ENCODE peak calls at places on chromosomes 12 and 14, in nine cellular contexts. One of them, this sample, is unnamed.

GRCh38 chr12:64884728-64885127 is 60.3 kb downstream of the TBC1D30 start:
- DNase-seq in ELF-1: no peak
- DNase-seq in A549: no peak
- DNase-seq in occipital lobe: no peak
- DNase-seq in choroid plexus epithelial cell: no peak
- DNase-seq in Panc1: no peak
- DNase-seq in AML-193: no peak
- DNase-seq in ovary: no peak
- DNase-seq in cardiac fibroblast: no peak
- DNase-seq in this sample: no peak

GRCh38 chr14:65224799-65225198 is 122.5 kb upstream of the MAX start:
- DNase-seq in AML-193: no peak
- DNase-seq in A549: no peak
- DNase-seq in occipital lobe: peak
- DNase-seq in ovary: no peak
- DNase-seq in cardiac fibroblast: peak
- DNase-seq in ELF-1: no peak
- DNase-seq in choroid plexus epithelial cell: no peak
- DNase-seq in Panc1: no peak
- DNase-seq in this sample: no peak

GRCh38 chr12:43482311-43483085 is 69.5 kb downstream of the ADAMTS20 start:
- DNase-seq in AML-193: peak
- DNase-seq in Panc1: no peak
- DNase-seq in cardiac fibroblast: no peak
- DNase-seq in occipital lobe: no peak
- DNase-seq in ELF-1: no peak
- DNase-seq in choroid plexus epithelial cell: peak
- DNase-seq in A549: no peak
- DNase-seq in ovary: no peak
- DNase-seq in this sample: no peak

GRCh38 chr14:30193791-30194407 is 266.3 kb upstream of the PRKD1 start:
- DNase-seq in ELF-1: no peak
- DNase-seq in occipital lobe: no peak
- DNase-seq in AML-193: no peak
- DNase-seq in cardiac fibroblast: peak
- DNase-seq in ovary: no peak
- DNase-seq in Panc1: no peak
- DNase-seq in choroid plexus epithelial cell: peak
- DNase-seq in A549: no peak
- DNase-seq in this sample: no peak

GRCh38 chr12:93572712-93573551 is 457 bp downstream of the SOCS2 start:
- DNase-seq in ovary: peak
- DNase-seq in cardiac fibroblast: peak
- DNase-seq in A549: no peak
- DNase-seq in occipital lobe: peak
- DNase-seq in choroid plexus epithelial cell: peak
- DNase-seq in ELF-1: peak
- DNase-seq in AML-193: no peak
- DNase-seq in Panc1: no peak
- DNase-seq in this sample: peak

GRCh38 chr12:132954471-132955048 is 1.5 kb downstream of the ZNF605 start:
- DNase-seq in ELF-1: no peak
- DNase-seq in Panc1: no peak
- DNase-seq in ovary: no peak
- DNase-seq in A549: no peak
- DNase-seq in AML-193: no peak
- DNase-seq in cardiac fibroblast: no peak
- DNase-seq in choroid plexus epithelial cell: no peak
- DNase-seq in occipital lobe: no peak
- DNase-seq in this sample: no peak

GRCh38 chr14:81033841-81034240 is 78.4 kb downstream of the TSHR start:
- DNase-seq in A549: no peak
- DNase-seq in AML-193: peak
- DNase-seq in ovary: no peak
- DNase-seq in choroid plexus epithelial cell: no peak
- DNase-seq in Panc1: no peak
- DNase-seq in cardiac fibroblast: no peak
- DNase-seq in occipital lobe: no peak
- DNase-seq in ELF-1: no peak
- DNase-seq in this sample: no peak

GRCh38 chr12:95396849-95397498 is 77.0 kb upstream of the METAP2 start:
- DNase-seq in AML-193: no peak
- DNase-seq in A549: peak
- DNase-seq in ovary: no peak
- DNase-seq in cardiac fibroblast: peak
- DNase-seq in Panc1: no peak
- DNase-seq in occipital lobe: no peak
- DNase-seq in ELF-1: no peak
- DNase-seq in choroid plexus epithelial cell: peak
- DNase-seq in this sample: no peak

GRCh38 chr12:27709932-27710591 is 570 bp upstream of the MRPS35 start:
- DNase-seq in occipital lobe: no peak
- DNase-seq in choroid plexus epithelial cell: peak
- DNase-seq in ELF-1: no peak
- DNase-seq in cardiac fibroblast: peak
- DNase-seq in ovary: no peak
- DNase-seq in Panc1: peak
- DNase-seq in A549: peak
- DNase-seq in AML-193: no peak
- DNase-seq in this sample: no peak

This sample was measured in sigmoid colon.